ENCODE peak calls at places on chromosomes 4 and X, in four cellular contexts. One of them, this sample, is unnamed.

GRCh38 chr4:172997851-172998250 is 170.8 kb upstream of the GALNT7 start:
- DNase-seq in psoas muscle: no peak
- DNase-seq in dorsolateral prefrontal cortex: no peak
- DNase-seq in cardiac muscle cell: no peak
- DNase-seq in this sample: no peak

GRCh38 chr4:41796545-41797210 is 48.2 kb upstream of the PHOX2B start:
- DNase-seq in psoas muscle: no peak
- DNase-seq in dorsolateral prefrontal cortex: no peak
- DNase-seq in cardiac muscle cell: peak; percentile 33
- DNase-seq in this sample: no peak

GRCh38 chr4:125551967-125552366 is 237.2 kb downstream of the FAT4 start:
- DNase-seq in psoas muscle: no peak
- DNase-seq in dorsolateral prefrontal cortex: no peak
- DNase-seq in cardiac muscle cell: no peak
- DNase-seq in this sample: no peak

GRCh38 chr4:182908124-182908523 is 9.1 kb downstream of the DCTD start:
- DNase-seq in psoas muscle: no peak
- DNase-seq in dorsolateral prefrontal cortex: no peak
- DNase-seq in cardiac muscle cell: no peak
- DNase-seq in this sample: no peak

GRCh38 chrX:31702208-31702607 is 630.4 kb upstream of the FTHL17 start:
- DNase-seq in psoas muscle: no peak
- DNase-seq in dorsolateral prefrontal cortex: no peak
- DNase-seq in cardiac muscle cell: no peak
- DNase-seq in this sample: no peak

GRCh38 chr4:32826169-32826568 is 2106.0 kb downstream of the PCDH7 start:
- DNase-seq in psoas muscle: no peak
- DNase-seq in dorsolateral prefrontal cortex: no peak
- DNase-seq in cardiac muscle cell: no peak
- DNase-seq in this sample: no peak

GRCh38 chr4:20486433-20486832 is 213.8 kb upstream of the PACRGL start:
- DNase-seq in psoas muscle: no peak
- DNase-seq in dorsolateral prefrontal cortex: no peak
- DNase-seq in cardiac muscle cell: no peak
- DNase-seq in this sample: no peak

GRCh38 chr4:163665521-163666334 is 171.2 kb downstream of the TMA16 start:
- DNase-seq in psoas muscle: no peak
- DNase-seq in dorsolateral prefrontal cortex: no peak
- DNase-seq in cardiac muscle cell: no peak
- DNase-seq in this sample: no peak

GRCh38 chr4:124640037-124640730 is 72.3 kb downstream of the ANKRD50 start:
- DNase-seq in psoas muscle: no peak
- DNase-seq in dorsolateral prefrontal cortex: no peak
- DNase-seq in cardiac muscle cell: no peak
- DNase-seq in this sample: no peak

GRCh38 chr4:183097251-183098079 is 1.6 kb upstream of the WWC2 start:
- DNase-seq in psoas muscle: peak; percentile 27
- DNase-seq in dorsolateral prefrontal cortex: no peak
- DNase-seq in cardiac muscle cell: no peak
- DNase-seq in this sample: no peak

GRCh38 chr4:13547563-13548041 is 3.3 kb upstream of the NKX3-2 start:
- DNase-seq in psoas muscle: no peak
- DNase-seq in dorsolateral prefrontal cortex: no peak
- DNase-seq in cardiac muscle cell: peak; percentile 53
- DNase-seq in this sample: no peak

GRCh38 chr4:40245794-40246546 is 49.1 kb downstream of the RHOH start:
- DNase-seq in psoas muscle: no peak
- DNase-seq in dorsolateral prefrontal cortex: no peak
- DNase-seq in cardiac muscle cell: no peak
- DNase-seq in this sample: no peak

GRCh38 chr4:145888393-145888792 is 50.2 kb downstream of the ZNF827 start:
- DNase-seq in psoas muscle: no peak
- DNase-seq in dorsolateral prefrontal cortex: no peak
- DNase-seq in cardiac muscle cell: no peak
- DNase-seq in this sample: no peak
- TF ChIP-seq CTCF in psoas muscle: no peak
- TF ChIP-seq CTCF in dorsolateral prefrontal cortex: no peak
- TF ChIP-seq CTCF in cardiac muscle cell: no peak
- TF ChIP-seq CTCF in this sample: no peak

GRCh38 chr4:8467016-8467415 is 26.4 kb downstream of the TRMT44 start:
- DNase-seq in psoas muscle: no peak
- DNase-seq in dorsolateral prefrontal cortex: no peak
- DNase-seq in cardiac muscle cell: no peak
- DNase-seq in this sample: no peak

GRCh38 chr4:8471211-8471875 is 30.8 kb downstream of the TRMT44 start:
- DNase-seq in psoas muscle: no peak
- DNase-seq in dorsolateral prefrontal cortex: no peak
- DNase-seq in cardiac muscle cell: no peak
- DNase-seq in this sample: no peak

GRCh38 chr4:8470451-8471024 is 30.0 kb downstream of the TRMT44 start:
- DNase-seq in psoas muscle: no peak
- DNase-seq in dorsolateral prefrontal cortex: no peak
- DNase-seq in cardiac muscle cell: no peak
- DNase-seq in this sample: no peak

GRCh38 chr4:8469550-8469949 is 29.0 kb downstream of the TRMT44 start:
- DNase-seq in psoas muscle: no peak
- DNase-seq in dorsolateral prefrontal cortex: no peak
- DNase-seq in cardiac muscle cell: no peak
- DNase-seq in this sample: no peak

DNA sequence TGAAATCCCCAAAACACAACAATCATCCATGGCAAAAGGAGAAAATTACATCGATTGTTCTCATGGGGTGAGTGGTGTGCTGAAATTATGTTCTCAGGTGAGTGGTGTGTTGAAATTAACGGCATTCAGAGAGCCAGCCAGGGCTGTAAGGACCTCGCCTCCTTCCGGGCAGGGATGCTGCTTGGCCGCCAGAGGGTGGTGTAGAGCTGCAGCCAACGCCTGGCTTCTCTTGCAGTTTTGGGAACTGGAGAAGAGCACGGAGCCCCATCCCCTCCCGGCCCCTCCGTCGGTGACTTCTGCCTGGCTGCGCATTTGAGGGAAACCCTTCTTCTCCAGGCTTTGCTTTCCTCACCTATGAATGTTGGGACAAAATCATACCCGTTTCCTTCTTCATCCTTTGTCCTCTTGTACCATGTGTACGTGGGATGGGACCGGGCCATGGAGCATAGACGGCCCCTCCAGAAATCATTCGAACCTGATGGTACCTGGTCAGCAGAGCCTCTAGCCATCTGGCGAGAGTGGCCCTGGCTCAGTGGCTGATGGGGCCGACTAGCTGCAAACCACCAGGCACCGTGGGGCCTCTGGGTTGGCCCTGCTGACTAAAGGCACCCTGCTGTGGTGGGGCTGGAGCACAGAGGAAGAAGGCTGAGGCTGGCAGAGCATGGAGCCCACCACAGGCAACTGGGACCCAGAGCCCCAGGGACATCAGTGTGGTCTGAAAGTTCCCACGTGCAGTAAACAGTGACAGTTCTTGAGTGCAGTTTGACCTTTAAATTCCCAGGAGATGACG is 28.4 kb downstream of the TRMT44 start:
- DNase-seq in psoas muscle: peak; percentile 44
- DNase-seq in dorsolateral prefrontal cortex: peak; percentile 62
- DNase-seq in cardiac muscle cell: peak; percentile 73
- DNase-seq in this sample: no peak
- TF ChIP-seq CTCF in psoas muscle: peak; percentile 86
- TF ChIP-seq CTCF in dorsolateral prefrontal cortex: peak; percentile 89
- TF ChIP-seq CTCF in cardiac muscle cell: peak; percentile 96
- TF ChIP-seq CTCF in this sample: peak; percentile 75

DNA sequence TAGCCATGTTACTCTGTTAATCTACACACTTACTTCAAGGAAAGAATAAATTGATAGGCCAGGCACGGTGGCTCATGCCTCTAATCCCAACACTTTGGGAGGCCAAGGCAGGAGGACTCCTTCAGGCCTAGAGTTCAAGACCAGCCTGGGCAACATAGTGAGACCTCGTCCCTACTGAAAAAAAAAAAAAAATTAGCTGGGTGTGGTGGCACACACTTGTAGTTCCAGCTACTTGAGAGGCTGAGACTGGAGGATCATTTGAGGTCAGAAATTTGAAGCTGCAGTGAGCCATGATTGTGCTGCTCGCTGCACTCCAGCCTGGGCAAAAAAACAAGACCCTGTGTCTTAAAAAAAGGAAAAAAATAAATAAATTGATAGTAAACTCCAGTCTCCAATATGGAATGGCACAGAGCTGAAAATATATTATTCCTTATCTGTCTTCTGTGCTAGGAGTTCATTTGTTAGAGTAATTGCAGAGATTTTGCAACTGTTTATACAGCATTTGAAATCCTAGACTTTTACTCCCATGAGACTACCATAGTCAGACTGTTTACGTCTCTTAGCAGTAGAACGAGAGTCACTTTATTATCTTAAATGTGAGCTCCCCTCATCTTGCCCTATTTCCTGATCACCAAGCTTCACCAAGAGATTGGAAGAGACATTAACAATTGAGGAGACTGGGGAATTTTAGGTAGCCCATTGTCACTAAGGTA is 18.8 kb upstream of the TMEM131L start:
- DNase-seq in psoas muscle: no peak
- DNase-seq in dorsolateral prefrontal cortex: no peak
- DNase-seq in cardiac muscle cell: no peak
- DNase-seq in this sample: no peak
- TF ChIP-seq CTCF in psoas muscle: no peak
- TF ChIP-seq CTCF in dorsolateral prefrontal cortex: no peak
- TF ChIP-seq CTCF in cardiac muscle cell: no peak
- TF ChIP-seq CTCF in this sample: no peak

GRCh38 chr4:113474017-113474416 is 287.5 kb downstream of the CAMK2D start:
- DNase-seq in psoas muscle: no peak
- DNase-seq in dorsolateral prefrontal cortex: no peak
- DNase-seq in cardiac muscle cell: no peak
- DNase-seq in this sample: no peak
- TF ChIP-seq CTCF in psoas muscle: no peak
- TF ChIP-seq CTCF in dorsolateral prefrontal cortex: no peak
- TF ChIP-seq CTCF in cardiac muscle cell: no peak
- TF ChIP-seq CTCF in this sample: no peak

GRCh38 chr4:107379054-107379869 is 340.8 kb downstream of the PAPSS1 start:
- DNase-seq in psoas muscle: no peak
- DNase-seq in dorsolateral prefrontal cortex: no peak
- DNase-seq in cardiac muscle cell: peak; percentile 9
- DNase-seq in this sample: no peak
- TF ChIP-seq CTCF in psoas muscle: no peak
- TF ChIP-seq CTCF in dorsolateral prefrontal cortex: peak; percentile 5
- TF ChIP-seq CTCF in cardiac muscle cell: no peak
- TF ChIP-seq CTCF in this sample: no peak

GRCh38 chrX:8820910-8821527 is 19.8 kb upstream of the FAM9A start:
- DNase-seq in psoas muscle: no peak
- DNase-seq in dorsolateral prefrontal cortex: no peak
- DNase-seq in cardiac muscle cell: peak; percentile 71
- DNase-seq in this sample: no peak
- TF ChIP-seq CTCF in psoas muscle: no peak
- TF ChIP-seq CTCF in dorsolateral prefrontal cortex: no peak
- TF ChIP-seq CTCF in cardiac muscle cell: peak; percentile 22
- TF ChIP-seq CTCF in this sample: no peak

DNA sequence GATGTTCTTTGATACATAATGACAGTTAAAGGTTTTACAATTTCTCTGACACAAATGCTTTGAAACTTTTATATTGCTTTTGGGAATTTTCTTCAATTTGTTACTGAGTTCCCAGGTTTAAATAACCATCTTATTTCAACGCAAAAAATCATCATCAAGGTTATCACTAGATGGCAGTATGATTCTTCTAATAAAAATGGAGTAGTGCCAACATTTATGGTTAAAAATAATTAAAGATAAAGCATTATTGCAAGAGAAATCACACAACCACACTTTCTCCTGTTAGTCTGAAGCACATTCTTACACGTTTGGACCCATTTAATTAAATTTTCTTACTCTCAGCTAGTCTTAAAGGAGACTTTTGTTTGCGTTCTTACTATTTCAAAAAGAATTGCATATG is 611.3 kb upstream of the CPXCR1 start:
- DNase-seq in psoas muscle: no peak
- DNase-seq in dorsolateral prefrontal cortex: no peak
- DNase-seq in cardiac muscle cell: peak; percentile 10
- DNase-seq in this sample: no peak
- TF ChIP-seq CTCF in psoas muscle: peak; percentile 10
- TF ChIP-seq CTCF in dorsolateral prefrontal cortex: no peak
- TF ChIP-seq CTCF in cardiac muscle cell: no peak
- TF ChIP-seq CTCF in this sample: peak; percentile 23

This sample was measured in D721Med.